ENCODE peak calls at places on chromosomes 3 and 15, in four cellular contexts. One of them, this sample, is unnamed.

GRCh38 chr3:15071699-15072098 is 6.6 kb upstream of the MRPS25 start:
- DNase-seq in A549: no peak
- DNase-seq in ELR: no peak
- DNase-seq in NCI-H2081: no peak
- DNase-seq in this sample: no peak

GRCh38 chr3:113698891-113699465 is 2.5 kb upstream of the USF3 start:
- DNase-seq in A549: no peak
- DNase-seq in ELR: no peak
- DNase-seq in NCI-H2081: no peak
- DNase-seq in this sample: peak; percentile 24

GRCh38 chr3:120147072-120147871 is 53.0 kb upstream of the GSK3B start:
- DNase-seq in NCI-H2081: peak; percentile 83
- DNase-seq in A549: no peak
- DNase-seq in ELR: no peak
- DNase-seq in this sample: peak; percentile 96

GRCh38 chr15:78077860-78078187 is 313 bp upstream of the TBC1D2B start:
- DNase-seq in NCI-H2081: no peak
- DNase-seq in A549: no peak
- DNase-seq in ELR: no peak
- DNase-seq in this sample: peak; percentile 25

GRCh38 chr15:59997070-59997701 is 6.9 kb upstream of the FOXB1 start:
- DNase-seq in ELR: no peak
- DNase-seq in A549: no peak
- DNase-seq in NCI-H2081: peak; percentile 59
- DNase-seq in this sample: no peak

GRCh38 chr3:16570113-16570512 is 35.1 kb downstream of the DAZL start:
- DNase-seq in NCI-H2081: peak; percentile 15
- DNase-seq in ELR: no peak
- DNase-seq in A549: no peak
- DNase-seq in this sample: no peak

GRCh38 chr3:157529085-157529484 is 25.9 kb upstream of the VEPH1 start:
- DNase-seq in NCI-H2081: no peak
- DNase-seq in ELR: no peak
- DNase-seq in A549: no peak
- DNase-seq in this sample: no peak

GRCh38 chr15:66882251-66883020 is 180.4 kb downstream of the SMAD6 start:
- DNase-seq in A549: peak; percentile 36
- DNase-seq in ELR: peak; percentile 62
- DNase-seq in NCI-H2081: no peak
- DNase-seq in this sample: no peak

GRCh38 chr15:57610130-57610529 is 18.4 kb downstream of the MYZAP start:
- DNase-seq in NCI-H2081: no peak
- DNase-seq in A549: peak; percentile 70
- DNase-seq in ELR: peak; percentile 86
- DNase-seq in this sample: peak; percentile 95

GRCh38 chr3:37770938-37771918 is 90.5 kb upstream of the CTDSPL start:
- DNase-seq in ELR: no peak
- DNase-seq in A549: no peak
- DNase-seq in NCI-H2081: no peak
- DNase-seq in this sample: no peak

GRCh38 chr3:141255864-141256263 is 24.2 kb downstream of the PXYLP1 start:
- DNase-seq in ELR: peak; percentile 46
- DNase-seq in A549: peak; percentile 46
- DNase-seq in NCI-H2081: no peak
- DNase-seq in this sample: peak; percentile 56

GRCh38 chr15:90087454-90088154 is 14.7 kb downstream of the IDH2 start:
- DNase-seq in ELR: peak; percentile 62
- DNase-seq in NCI-H2081: no peak
- DNase-seq in A549: peak; percentile 82
- DNase-seq in this sample: peak; percentile 72